ENCODE peak calls at places on chromosomes 5 and 9, in four cellular contexts. B is NAMALWA, K is brain microvascular endothelial cell, C is T-helper 1 cell. W is an unnamed sample.

GRCh38 chr9:112104401-112104800 is 70.7 kb downstream of the SUSD1 start:
- DNase-seq in B (peak), K (no peak), C (no peak), W (no peak)

GRCh38 chr5:170648546-170648945 is 135.0 kb upstream of the GABRP start:
- DNase-seq in B (no peak), C (no peak), K (peak), W (no peak)

GRCh38 chr9:100474082-100474949 is 1.4 kb downstream of the TMEFF1 start:
- DNase-seq in B (no peak), K (no peak), C (no peak), W (no peak)

GRCh38 chr9:131405429-131405828 is 11.5 kb downstream of the PRRC2B start:
- DNase-seq in C (no peak), K (peak), B (no peak), W (peak)

GRCh38 chr5:61280205-61280604 is 51.9 kb upstream of the ZSWIM6 start:
- DNase-seq in C (no peak), K (peak), B (peak), W (no peak)

GRCh38 chr9:72362118-72362531 is 2.9 kb downstream of the ZFAND5 start:
- DNase-seq in C (no peak), B (no peak), K (no peak), W (no peak)

GRCh38 chr5:96788112-96788749 is 19.5 kb downstream of the ERAP1 start:
- DNase-seq in C (no peak), B (no peak), K (peak), W (no peak)

GRCh38 chr9:131968632-131969031 is 111.0 kb downstream of the MED27 start:
- DNase-seq in C (no peak), B (no peak), K (no peak), W (no peak)

GRCh38 chr5:81408496-81408895 is 14.6 kb upstream of the ACOT12 start:
- DNase-seq in K (no peak), C (no peak), B (no peak), W (no peak)

GRCh38 chr5:34530637-34531036 is 125.5 kb upstream of the RAI14 start:
- DNase-seq in B (no peak), C (no peak), K (peak), W (no peak)

GRCh38 chr5:67063791-67064190 is 132.8 kb downstream of the CD180 start:
- DNase-seq in K (peak), C (no peak), B (no peak), W (no peak)

GRCh38 chr5:9661316-9662015 is 31.3 kb upstream of the TAS2R1 start:
- DNase-seq in C (no peak), B (no peak), K (no peak), W (no peak)

GRCh38 chr5:53262348-53262970 is 152.9 kb upstream of the MOCS2 start:
- DNase-seq in C (no peak), K (peak), B (peak), W (no peak)

GRCh38 chr5:106399381-106399780 is 1271.4 kb downstream of the EFNA5 start:
- DNase-seq in K (peak), C (no peak), B (no peak), W (no peak)

GRCh38 chr5:96823060-96823459 is 15.3 kb upstream of the ERAP1 start:
- DNase-seq in K (no peak), B (no peak), C (no peak), W (no peak)

GRCh38 chr5:43425965-43426364 is 13.8 kb upstream of the CCL28 start:
- DNase-seq in K (peak), B (no peak), C (no peak), W (no peak)

GRCh38 chr5:178509491-178510057 is 80.6 kb downstream of the COL23A1 start:
- DNase-seq in C (no peak), K (no peak), B (no peak), W (no peak)

GRCh38 chr5:18366234-18366633 is 732.0 kb downstream of the TAF11L14 start:
- DNase-seq in K (no peak), C (no peak), B (no peak), W (no peak)

GRCh38 chr5:32687167-32687831 is 23.8 kb upstream of the NPR3 start:
- DNase-seq in B (no peak), K (no peak), C (no peak), W (no peak)